ENCODE peak calls at places on chromosomes 3 and 15, in seven cellular contexts. G, U, Z, P, W, K and I are unnamed samples.

GRCh38 chr3:120907659-120908029 is 361 bp upstream of the STXBP5L start:
- DNase-seq in G (no peak), U (no peak), Z (no peak), P (no peak), W (no peak), K (no peak), I (no peak)

GRCh38 chr15:47756872-47757271 is 39.6 kb downstream of the SEMA6D start:
- DNase-seq in G (no peak), U (no peak), Z (peak), P (no peak), W (peak), K (peak), I (peak)

GRCh38 chr15:73930790-73931281 is 4.6 kb downstream of the LOXL1 start:
- DNase-seq in G (no peak), U (no peak), Z (peak), P (no peak), W (no peak), K (peak), I (no peak)

GRCh38 chr3:189530822-189531221 is 100.4 kb upstream of the TP63 start:
- DNase-seq in G (no peak), U (no peak), Z (peak), P (no peak), W (peak), K (no peak), I (no peak)

GRCh38 chr3:55315396-55315795 is 171.7 kb downstream of the WNT5A start:
- DNase-seq in G (no peak), U (no peak), Z (no peak), P (no peak), W (no peak), K (no peak), I (no peak)

GRCh38 chr15:100114526-100114925 is 227.2 kb downstream of the ADAMTS17 start:
- DNase-seq in G (no peak), U (no peak), Z (peak), P (no peak), W (no peak), K (peak), I (no peak)

GRCh38 chr3:181690769-181691168 is 21.0 kb upstream of the SOX2 start:
- DNase-seq in G (no peak), U (no peak), Z (no peak), P (no peak), W (no peak), K (no peak), I (no peak)

GRCh38 chr15:31457631-31458526 is 131.2 kb downstream of the KLF13 start:
- DNase-seq in G (no peak), U (no peak), Z (peak), P (no peak), W (peak), K (no peak), I (no peak)

GRCh38 chr15:78012643-78013077 is 64.9 kb downstream of the TBC1D2B start:
- DNase-seq in G (no peak), U (no peak), Z (no peak), P (peak), W (no peak), K (no peak), I (peak)

GRCh38 chr15:32717290-32718081 is at the start of gene GREM1:
- DNase-seq in G (peak), U (no peak), Z (peak), P (no peak), W (no peak), K (no peak), I (peak)

GRCh38 chr3:14913071-14913925 is 34.1 kb upstream of the NR2C2 start:
- DNase-seq in G (no peak), U (no peak), Z (no peak), P (no peak), W (no peak), K (no peak), I (no peak)

GRCh38 chr3:121852256-121852655 is 17.2 kb downstream of the EAF2 start:
- DNase-seq in G (no peak), U (no peak), Z (no peak), P (no peak), W (peak), K (no peak), I (no peak)

GRCh38 chr3:127777861-127778711 is 44.2 kb downstream of the MGLL start:
- DNase-seq in G (no peak), U (no peak), Z (no peak), P (no peak), W (no peak), K (no peak), I (no peak)

GRCh38 chr3:184505479-184505878 is 56.1 kb upstream of the EPHB3 start:
- DNase-seq in G (no peak), U (no peak), Z (no peak), P (no peak), W (no peak), K (no peak), I (no peak)

GRCh38 chr3:14333215-14333614 is 69.2 kb upstream of the SLC6A6 start:
- DNase-seq in G (no peak), U (no peak), Z (no peak), P (no peak), W (no peak), K (no peak), I (no peak)

GRCh38 chr15:89115547-89115946 is 27.3 kb downstream of the ABHD2 start:
- DNase-seq in G (no peak), U (no peak), Z (peak), P (peak), W (no peak), K (no peak), I (peak)

GRCh38 chr3:52435246-52436101 is 9.4 kb downstream of the SEMA3G start:
- DNase-seq in G (no peak), U (no peak), Z (no peak), P (no peak), W (no peak), K (no peak), I (no peak)

GRCh38 chr3:189563841-189564563 is 67.2 kb upstream of the TP63 start:
- DNase-seq in G (no peak), U (no peak), Z (peak), P (no peak), W (peak), K (no peak), I (no peak)

GRCh38 chr15:58463815-58464697 is 32.3 kb downstream of the LIPC start:
- DNase-seq in G (no peak), U (no peak), Z (no peak), P (no peak), W (no peak), K (no peak), I (no peak)

GRCh38 chr15:39629376-39629775 is 48.5 kb downstream of the THBS1 start:
- DNase-seq in G (no peak), U (no peak), Z (no peak), P (no peak), W (peak), K (no peak), I (peak)

GRCh38 chr15:67690936-67691335 is 134.4 kb upstream of the SKOR1 start:
- DNase-seq in G (no peak), U (no peak), Z (peak), P (no peak), W (peak), K (no peak), I (no peak)

GRCh38 chr15:86558252-86558651 is 478.6 kb downstream of the AGBL1 start:
- DNase-seq in G (no peak), U (no peak), Z (no peak), P (no peak), W (no peak), K (no peak), I (no peak)

GRCh38 chr3:126679318-126679751 is 24.4 kb upstream of the TXNRD3 start:
- DNase-seq in G (peak), U (peak), Z (peak), P (peak), W (peak), K (peak), I (peak)

GRCh38 chr3:264394-265156 is 68.0 kb downstream of the CHL1 start:
- DNase-seq in G (no peak), U (no peak), Z (peak), P (peak), W (peak), K (no peak), I (no peak)

GRCh38 chr3:8793242-8793641 is 23.8 kb upstream of the OXTR start:
- DNase-seq in G (no peak), U (no peak), Z (peak), P (no peak), W (peak), K (no peak), I (no peak)

GRCh38 chr3:181629029-181629428 is 82.7 kb upstream of the SOX2 start:
- DNase-seq in G (no peak), U (no peak), Z (no peak), P (no peak), W (peak), K (no peak), I (no peak)

GRCh38 chr3:177567833-177568232 is 370.6 kb upstream of the TBL1XR1 start:
- DNase-seq in G (no peak), U (no peak), Z (peak), P (no peak), W (peak), K (no peak), I (no peak)

GRCh38 chr3:45241206-45241605 is 15.1 kb upstream of the TMEM158 start:
- DNase-seq in G (no peak), U (no peak), Z (no peak), P (no peak), W (no peak), K (no peak), I (no peak)

GRCh38 chr3:134799393-134799792 is 4.3 kb downstream of the EPHB1 start:
- DNase-seq in G (no peak), U (no peak), Z (peak), P (no peak), W (no peak), K (no peak), I (no peak)

GRCh38 chr3:148873270-148873927 is 8.3 kb downstream of the CPA3 start:
- DNase-seq in G (no peak), U (no peak), Z (no peak), P (no peak), W (no peak), K (no peak), I (no peak)

GRCh38 chr3:81592101-81592500 is 169.3 kb downstream of the GBE1 start:
- DNase-seq in G (no peak), U (no peak), Z (peak), P (no peak), W (peak), K (no peak), I (no peak)

GRCh38 chr3:180548050-180548449 is 53.9 kb upstream of the TTC14 start:
- DNase-seq in G (no peak), U (no peak), Z (no peak), P (no peak), W (no peak), K (no peak), I (no peak)

GRCh38 chr3:157201648-157202278 is 41.8 kb upstream of the CCNL1 start:
- DNase-seq in G (no peak), U (no peak), Z (peak), P (no peak), W (peak), K (no peak), I (no peak)

GRCh38 chr3:148643389-148643840 is 54.3 kb upstream of the AGTR1 start:
- DNase-seq in G (no peak), U (no peak), Z (peak), P (no peak), W (peak), K (no peak), I (no peak)

GRCh38 chr3:152413244-152413643 is 144.5 kb downstream of the MBNL1 start:
- DNase-seq in G (no peak), U (no peak), Z (no peak), P (no peak), W (no peak), K (no peak), I (no peak)

GRCh38 chr15:70045045-70045444 is 52.7 kb downstream of the TLE3 start:
- DNase-seq in G (no peak), U (no peak), Z (no peak), P (no peak), W (peak), K (no peak), I (no peak)

GRCh38 chr3:124620600-124621063 is 109.6 kb upstream of the UMPS start:
- DNase-seq in G (no peak), U (no peak), Z (no peak), P (peak), W (no peak), K (peak), I (peak)

GRCh38 chr3:155242342-155242741 is 51.1 kb downstream of the STRIT1 start:
- DNase-seq in G (no peak), U (no peak), Z (no peak), P (no peak), W (peak), K (no peak), I (no peak)

GRCh38 chr3:31014317-31015040 is 120.0 kb upstream of the GADL1 start:
- DNase-seq in G (no peak), U (no peak), Z (no peak), P (no peak), W (peak), K (no peak), I (no peak)